ENCODE peak calls at places on chromosomes 3 and 15, in seven cellular contexts. B, X, G, A, O, F and E are unnamed samples.

GRCh38 chr15:101233651-101234281 is 18.1 kb downstream of the CHSY1 start:
- DNase-seq in G (no peak), X (no peak), F (no peak), O (no peak), A (no peak), B (no peak), E (no peak)

GRCh38 chr3:38636881-38637280 is 12.6 kb downstream of the SCN5A start:
- DNase-seq in G (no peak), A (no peak), B (no peak), F (no peak), X (no peak), O (no peak), E (no peak)

GRCh38 chr15:29821416-29822099 is 710 bp downstream of the TJP1 start:
- DNase-seq in A (peak), B (peak), G (peak), X (peak), O (peak), F (peak), E (no peak)

GRCh38 chr15:52291204-52291603 is 4.4 kb downstream of the MYO5C start:
- DNase-seq in X (no peak), B (no peak), F (no peak), G (no peak), A (no peak), O (no peak), E (no peak)

GRCh38 chr3:113354307-113354706 is 87.0 kb downstream of the CFAP44 start:
- DNase-seq in B (no peak), A (peak), G (no peak), F (no peak), O (no peak), X (no peak), E (no peak)

GRCh38 chr15:71716990-71717389 is 93.4 kb upstream of the NR2E3 start:
- DNase-seq in F (no peak), X (no peak), G (no peak), A (peak), O (no peak), B (peak), E (no peak)

GRCh38 chr15:41079717-41080116 is 36.4 kb downstream of the INO80 start:
- DNase-seq in G (no peak), O (no peak), F (no peak), X (no peak), B (no peak), A (no peak), E (no peak)

GRCh38 chr3:152835311-152836102 is 576 bp downstream of the P2RY1 start:
- DNase-seq in O (peak), A (peak), B (peak), X (no peak), G (peak), F (peak), E (no peak)

GRCh38 chr15:47717036-47717611 is at the start of gene SEMA6D:
- DNase-seq in F (peak), B (peak), X (no peak), O (peak), A (peak), G (peak), E (no peak)

GRCh38 chr3:73432021-73432722 is 192.6 kb downstream of the PDZRN3 start:
- DNase-seq in G (peak), B (peak), F (no peak), O (no peak), X (no peak), A (no peak), E (peak)

GRCh38 chr3:71602256-71602655 is 18.7 kb upstream of the FOXP1 start:
- DNase-seq in A (no peak), F (no peak), G (no peak), O (no peak), X (no peak), B (no peak), E (no peak)

GRCh38 chr3:31092748-31093607 is 198.5 kb upstream of the GADL1 start:
- DNase-seq in F (no peak), X (no peak), O (no peak), B (no peak), A (no peak), G (no peak), E (no peak)

GRCh38 chr3:174973465-174973864 is 114.3 kb downstream of the NAALADL2 start:
- DNase-seq in O (no peak), F (no peak), A (no peak), X (no peak), B (no peak), G (no peak), E (no peak)

GRCh38 chr3:34947849-34948248 is 691.5 kb upstream of the ARPP21 start:
- DNase-seq in A (no peak), O (no peak), F (no peak), B (peak), X (no peak), G (no peak), E (no peak)

GRCh38 chr15:95995375-95996168 is 334.9 kb upstream of the NR2F2 start:
- DNase-seq in O (no peak), G (no peak), F (no peak), A (peak), B (peak), X (no peak), E (no peak)

GRCh38 chr15:39795486-39795885 is 12.8 kb upstream of the FSIP1 start:
- DNase-seq in F (no peak), O (no peak), A (no peak), G (no peak), B (no peak), X (no peak), E (no peak)

GRCh38 chr15:91407237-91407889 is 307.3 kb downstream of the SV2B start:
- DNase-seq in B (peak), A (no peak), X (peak), G (no peak), O (no peak), F (no peak), E (peak)

GRCh38 chr3:123807820-123808219 is 76.3 kb downstream of the MYLK start:
- DNase-seq in A (no peak), G (no peak), F (no peak), X (no peak), B (no peak), O (no peak), E (no peak)

GRCh38 chr3:58217209-58217811 is 6.5 kb upstream of the DNASE1L3 start:
- DNase-seq in B (peak), X (peak), F (peak), O (peak), G (peak), A (peak), E (peak)

GRCh38 chr3:87575538-87575937 is 299.2 kb upstream of the POU1F1 start:
- DNase-seq in O (no peak), F (no peak), X (no peak), A (no peak), B (no peak), G (no peak), E (no peak)

GRCh38 chr3:177597325-177598109 is 400.2 kb upstream of the TBL1XR1 start:
- DNase-seq in F (no peak), A (peak), G (peak), B (peak), O (no peak), X (peak), E (peak)
- H3K4me3 ChIP-seq in F (no peak), A (no peak), G (no peak), B (no peak), O (no peak), X (peak), E (no peak)

DNA sequence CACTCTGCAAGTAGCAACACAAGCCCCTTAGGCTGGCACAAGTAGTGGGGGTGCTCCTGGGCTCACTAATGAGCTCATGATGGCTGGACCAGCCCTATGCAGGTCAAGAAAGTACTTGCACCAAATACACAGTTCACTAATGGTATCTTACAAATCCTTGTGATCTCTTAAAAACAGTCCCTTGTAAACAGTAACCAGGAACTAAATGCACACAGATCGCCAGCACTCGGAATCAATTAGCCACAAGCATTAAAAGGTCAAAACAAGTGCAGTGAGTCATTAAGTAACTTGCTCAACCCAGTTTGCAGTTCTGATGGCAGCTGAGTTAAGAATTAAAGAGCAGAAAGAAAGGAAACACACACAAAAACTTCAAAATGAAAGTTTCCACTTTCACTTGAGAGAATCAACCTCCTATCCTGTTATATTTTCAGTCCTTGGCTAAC is 43.2 kb downstream of the ARHGEF3 start:
- DNase-seq in G (peak), A (peak), O (no peak), B (peak), F (no peak), X (peak), E (no peak)
- H3K4me3 ChIP-seq in G (no peak), A (no peak), O (no peak), B (no peak), F (no peak), X (no peak), E (no peak)

GRCh38 chr15:37103475-37104071 is 3.2 kb upstream of the MEIS2 start:
- DNase-seq in G (peak), O (no peak), A (no peak), X (no peak), F (no peak), B (no peak), E (no peak)
- H3K4me3 ChIP-seq in G (peak), O (no peak), A (peak), X (no peak), F (peak), B (peak), E (no peak)

GRCh38 chr15:60757273-60757672 is 278.3 kb upstream of the ICE2 start:
- DNase-seq in A (no peak), B (no peak), O (no peak), F (no peak), X (no peak), G (no peak), E (no peak)

GRCh38 chr15:60752973-60753720 is 274.2 kb upstream of the ICE2 start:
- DNase-seq in B (no peak), A (no peak), O (no peak), G (no peak), F (no peak), X (no peak), E (no peak)

GRCh38 chr15:60757831-60758570 is 279.1 kb upstream of the ICE2 start:
- DNase-seq in F (no peak), G (peak), A (no peak), O (no peak), B (no peak), X (no peak), E (no peak)

GRCh38 chr15:60751985-60752952 is 273.3 kb upstream of the ICE2 start:
- DNase-seq in F (peak), X (no peak), O (no peak), G (peak), B (peak), A (peak), E (no peak)
- H3K4me3 ChIP-seq in F (peak), X (no peak), O (no peak), G (no peak), B (no peak), A (no peak), E (no peak)

GRCh38 chr3:25430942-25431570 is 3.0 kb downstream of the RARB start:
- DNase-seq in A (no peak), F (no peak), G (no peak), X (no peak), B (peak), O (no peak), E (no peak)

GRCh38 chr3:25428003-25428861 is at the start of gene RARB:
- DNase-seq in X (no peak), A (peak), F (peak), B (peak), G (peak), O (no peak), E (no peak)

GRCh38 chr3:25428950-25429349 is 887 bp downstream of the RARB start:
- DNase-seq in X (no peak), O (no peak), B (no peak), G (no peak), F (no peak), A (no peak), E (no peak)

GRCh38 chr3:25429960-25430941 is 2.2 kb downstream of the RARB start:
- DNase-seq in X (no peak), F (no peak), B (peak), G (no peak), A (no peak), O (no peak), E (no peak)

DNA sequence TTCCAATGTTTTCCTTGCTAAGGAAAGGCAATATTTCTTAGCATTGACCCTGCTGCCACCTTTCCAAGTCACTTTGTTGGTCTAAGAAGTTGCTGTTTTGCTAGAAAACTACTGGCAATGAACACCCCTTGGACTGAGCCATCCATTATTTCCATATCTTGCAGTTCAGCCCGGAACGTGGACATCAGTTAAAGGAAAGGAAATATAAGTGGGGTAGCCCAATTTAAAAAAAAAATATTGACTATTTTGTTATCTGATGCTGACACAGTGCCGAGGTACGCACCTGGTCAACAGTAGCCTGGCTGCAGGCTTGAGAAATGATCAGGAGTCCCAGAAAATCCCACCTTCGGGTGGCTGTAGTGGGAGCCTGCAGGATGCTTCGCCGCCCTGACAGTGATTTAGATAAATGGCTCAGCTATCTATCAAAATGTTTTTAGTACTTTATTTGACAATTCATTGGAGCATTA is 1.4 kb downstream of the RARB start:
- DNase-seq in G (no peak), B (peak), A (no peak), X (no peak), O (no peak), F (no peak), E (no peak)
- H3K4me3 ChIP-seq in G (peak), B (peak), A (peak), X (no peak), O (peak), F (peak), E (no peak)

GRCh38 chr3:55481918-55482495 is 5.1 kb downstream of the WNT5A start:
- DNase-seq in X (no peak), O (no peak), B (peak), F (no peak), G (peak), A (peak), E (no peak)
- H3K4me3 ChIP-seq in X (no peak), O (no peak), B (peak), F (peak), G (peak), A (peak), E (no peak)

GRCh38 chr3:45552031-45552772 is 42.3 kb upstream of the LIMD1 start:
- DNase-seq in G (no peak), B (no peak), O (no peak), F (no peak), A (peak), X (no peak), E (no peak)
- H3K4me3 ChIP-seq in G (no peak), B (no peak), O (no peak), F (no peak), A (no peak), X (no peak), E (no peak)

GRCh38 chr3:171811913-171812321 is 1.6 kb upstream of the PLD1 start:
- DNase-seq in O (no peak), F (no peak), A (peak), B (peak), G (peak), X (no peak), E (no peak)
- H3K4me3 ChIP-seq in O (no peak), F (no peak), A (no peak), B (no peak), G (no peak), X (no peak), E (no peak)

GRCh38 chr3:102090646-102091045 is 241.3 kb downstream of the NFKBIZ start:
- DNase-seq in O (no peak), A (peak), G (no peak), B (peak), X (no peak), F (no peak), E (no peak)
- H3K4me3 ChIP-seq in O (no peak), A (no peak), G (no peak), B (no peak), X (no peak), F (no peak), E (no peak)